ENCODE peak calls at places on chromosome 9, in five cellular contexts. C is A549, I is transverse colon, G is tibial nerve, O is suprapubic skin. K is an unnamed sample.

GRCh38 chr9:127684576-127684975 is 22.2 kb upstream of the CFAP157 start:
- DNase-seq in C (no peak), I (no peak), G (no peak), O (no peak), K (no peak)

GRCh38 chr9:113484258-113484730 is 20.8 kb downstream of the RGS3 start:
- DNase-seq in C (no peak), I (peak; percentile 18), G (peak; percentile 28), O (peak; percentile 47), K (no peak)

GRCh38 chr9:123763910-123764588 is 165.9 kb downstream of the DENND1A start:
- DNase-seq in C (no peak), I (no peak), G (no peak), O (no peak), K (no peak)

GRCh38 chr9:97529363-97530076 is 28.1 kb downstream of the TMOD1 start:
- DNase-seq in C (peak; percentile 36), I (no peak), G (no peak), O (no peak), K (no peak)

GRCh38 chr9:103789686-103790085 is 304.4 kb upstream of the SMC2 start:
- DNase-seq in C (no peak), I (no peak), G (no peak), O (no peak), K (no peak)

GRCh38 chr9:124835026-124835501 is 18.2 kb upstream of the WDR38 start:
- DNase-seq in C (no peak), I (peak; percentile 64), G (peak; percentile 74), O (no peak), K (no peak)

GRCh38 chr9:74742792-74743389 is 144.8 kb downstream of the TRPM6 start:
- DNase-seq in C (peak; percentile 15), I (peak; percentile 14), G (no peak), O (no peak), K (no peak)

GRCh38 chr9:128275198-128276007 is at the start of gene GOLGA2:
- DNase-seq in C (peak; percentile 68), I (peak; percentile 47), G (no peak), O (no peak), K (no peak)

GRCh38 chr9:8255852-8256251 is 456.3 kb upstream of the DMAC1 start:
- DNase-seq in C (no peak), I (no peak), G (no peak), O (no peak), K (no peak)

GRCh38 chr9:121786543-121786948 is 135.1 kb downstream of the DAB2IP start:
- DNase-seq in C (no peak), I (no peak), G (no peak), O (no peak), K (no peak)

GRCh38 chr9:80496901-80497565 is 925.3 kb downstream of the TLE4 start:
- DNase-seq in C (no peak), I (no peak), G (no peak), O (no peak), K (no peak)

GRCh38 chr9:105355810-105356209 is 92.0 kb upstream of the FSD1L start:
- DNase-seq in C (no peak), I (peak; percentile 35), G (no peak), O (no peak), K (no peak)

GRCh38 chr9:37700131-37700530 is 49.4 kb downstream of the FRMPD1 start:
- DNase-seq in C (no peak), I (no peak), G (no peak), O (no peak), K (no peak)

GRCh38 chr9:124695280-124695890 is 75.7 kb downstream of the NR6A1 start:
- DNase-seq in C (no peak), I (no peak), G (no peak), O (no peak), K (no peak)

DNA sequence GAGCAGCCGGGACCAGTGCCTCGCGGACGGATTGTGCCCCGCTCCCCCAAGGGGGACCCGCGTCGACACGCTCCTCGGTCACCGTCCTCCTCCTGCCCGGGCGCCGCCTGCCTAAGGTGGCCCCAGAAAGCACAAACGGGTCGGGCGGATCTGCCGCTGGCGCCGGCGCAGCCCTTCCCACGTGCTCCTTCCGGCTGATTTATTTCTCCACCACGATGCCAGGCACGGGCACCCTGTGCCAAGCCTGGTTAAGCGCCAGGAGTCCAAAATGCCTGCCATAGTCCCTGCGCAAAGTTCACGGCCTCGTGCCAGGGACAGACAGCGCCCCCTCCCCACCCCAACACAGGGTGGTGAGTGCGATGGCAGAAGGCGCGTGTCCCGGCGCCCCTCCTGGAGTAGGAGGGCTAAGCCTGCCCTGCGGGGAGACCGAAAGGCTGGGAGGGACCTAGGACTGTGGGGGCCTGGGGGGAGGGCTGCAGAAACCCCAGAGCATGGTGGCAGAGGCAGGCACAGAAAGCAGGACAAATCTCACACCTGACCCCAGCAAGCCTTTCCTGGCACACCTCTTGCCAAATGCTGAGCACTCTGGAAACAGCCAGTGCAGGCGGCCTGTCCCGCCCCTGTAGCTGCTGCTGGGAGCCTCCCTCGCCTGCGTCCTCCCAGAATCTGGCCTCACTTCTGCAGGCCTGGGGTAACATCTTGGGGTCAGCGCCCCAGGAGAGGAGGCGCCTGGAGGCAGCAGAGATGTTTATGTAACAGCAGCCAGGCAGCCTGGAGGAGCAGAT is 1.0 kb upstream of the NOTCH1 start:
- DNase-seq in C (no peak), I (peak; percentile 81), G (no peak), O (peak; percentile 85), K (peak; percentile 94)
- TF ChIP-seq CTCF in C (no peak), I (no peak), G (peak; percentile 8), O (no peak), K (no peak)

DNA sequence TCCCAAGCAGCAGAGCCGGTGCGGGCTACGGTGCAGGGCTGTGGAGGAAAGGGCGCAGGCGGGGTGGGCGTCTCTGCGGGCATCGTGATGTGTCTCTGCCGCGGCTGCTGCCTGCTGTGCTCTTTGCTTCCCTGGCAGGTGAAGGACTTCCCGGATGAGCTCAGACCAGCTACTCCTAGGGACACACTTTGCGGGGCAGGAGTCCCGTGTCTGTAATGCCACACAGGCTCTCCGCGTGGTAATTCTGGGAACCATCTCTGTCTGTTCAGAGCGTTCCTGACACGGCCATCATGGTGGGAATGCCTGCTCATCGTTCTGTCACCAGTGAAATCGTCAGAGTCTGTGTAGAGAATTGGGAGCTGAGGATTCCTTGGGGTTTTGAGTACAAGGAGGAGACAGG is 235.5 kb downstream of the FANCC start:
- DNase-seq in C (no peak), I (no peak), G (no peak), O (peak; percentile 44), K (no peak)
- H3K4me3 ChIP-seq in C (no peak overlapping the region), I (no peak overlapping the region), G (no peak overlapping the region), O (no peak overlapping the region), K (no peak overlapping the region)

GRCh38 chr9:30913331-30913730 is 1471.1 kb upstream of the ACO1 start:
- DNase-seq in C (no peak), I (no peak), G (no peak), O (no peak), K (no peak)

GRCh38 chr9:30915451-30915850 is 1469.0 kb upstream of the ACO1 start:
- DNase-seq in C (no peak), I (no peak), G (no peak), O (no peak), K (no peak)
- TF ChIP-seq EP300 in C (no peak), I (no peak), G (no peak), O (no peak), K (no peak)

DNA sequence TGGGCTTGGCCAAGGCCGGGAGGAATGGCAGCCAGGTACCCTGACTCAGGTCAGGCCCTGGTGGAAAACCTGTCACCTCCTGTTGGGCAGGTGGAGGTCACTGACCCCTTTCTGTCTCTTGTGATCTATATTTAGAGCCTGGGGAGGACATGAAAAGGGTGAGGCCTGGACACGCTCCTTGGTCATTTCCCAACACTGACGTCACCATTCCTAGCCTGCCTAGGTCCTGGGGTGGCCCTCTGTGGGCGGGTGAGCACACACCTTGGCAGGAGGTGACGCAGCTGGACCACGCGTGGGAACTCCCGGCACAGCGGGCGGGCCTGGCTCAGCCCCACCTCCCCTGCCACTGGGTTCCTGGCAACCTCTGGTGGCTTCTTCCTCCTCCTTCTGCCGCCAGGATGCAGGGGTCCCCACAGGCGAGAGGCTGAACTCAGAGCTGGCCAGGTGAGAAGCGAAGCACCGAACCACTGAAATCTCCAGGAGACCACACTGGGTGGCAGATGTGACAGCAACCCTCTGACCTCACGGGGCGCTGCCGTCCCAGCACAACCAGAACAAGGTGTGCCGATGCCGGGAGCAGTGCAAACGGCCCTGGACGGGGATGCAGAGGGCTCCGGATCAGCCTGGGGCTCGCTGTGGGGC is 6.4 kb upstream of the RALGDS start:
- DNase-seq in C (no peak), I (peak; percentile 70), G (no peak), O (peak; percentile 91), K (no peak)
- TF ChIP-seq CTCF in C (no peak), I (no peak), G (no peak), O (no peak), K (no peak)

K was measured in esophagus muscularis mucosa.